ENCODE peak calls at places on chromosomes 11 and 22, in nine cellular contexts. R is esophagus muscularis mucosa, N is HepG2, G is H1, W is sigmoid colon, X is suprapubic skin, M is transverse colon, H is K562, E is SK-N-SH. J is an unnamed sample. For H3K4me1, the result is how much of the 10 kb centered on the place peaks cover.

GRCh38 chr11:16809901-16810668 is 71.6 kb downstream of the C11orf58 start:
- DNase-seq in R (no peak), N (no peak), G (no peak), W (peak), X (no peak), M (no peak), H (no peak), E (no peak), J (no peak)

GRCh38 chr11:77821349-77821851 is 456 bp downstream of the AAMDC start:
- DNase-seq in R (no peak), N (peak), G (no peak), W (peak), X (no peak), M (peak), H (no peak), E (peak), J (no peak)

GRCh38 chr11:113817162-113817561 is 37.6 kb downstream of the CLDN25 start:
- DNase-seq in R (no peak), N (no peak), G (no peak), W (no peak), X (no peak), M (no peak), H (no peak), E (no peak), J (no peak)

GRCh38 chr11:85953491-85954143 is 98.4 kb downstream of the CCDC83 start:
- DNase-seq in R (no peak), N (no peak), G (no peak), W (no peak), X (no peak), M (no peak), H (peak), E (no peak), J (no peak)

GRCh38 chr11:35253237-35253636 is 114.3 kb downstream of the CD44 start:
- DNase-seq in R (no peak), N (no peak), G (no peak), W (no peak), X (no peak), M (no peak), H (no peak), E (no peak), J (no peak)

GRCh38 chr11:47514825-47515647 is 37.9 kb downstream of the CELF1 start:
- DNase-seq in R (no peak), N (no peak), G (no peak), W (no peak), X (no peak), M (no peak), H (peak), E (no peak), J (no peak)

GRCh38 chr22:23128269-23129108 is 13.3 kb downstream of the RSPH14 start:
- DNase-seq in R (no peak), N (peak), G (peak), W (peak), X (no peak), M (peak), H (peak), E (peak), J (peak)

GRCh38 chr11:43644626-43645299 is 35.8 kb upstream of the HSD17B12 start:
- DNase-seq in R (no peak), N (peak), G (no peak), W (no peak), X (no peak), M (peak), H (peak), E (no peak), J (no peak)

GRCh38 chr11:116887909-116888556 is 50.6 kb upstream of the APOA1 start:
- DNase-seq in R (no peak), N (no peak), G (no peak), W (no peak), X (no peak), M (no peak), H (no peak), E (no peak), J (no peak)

DNA sequence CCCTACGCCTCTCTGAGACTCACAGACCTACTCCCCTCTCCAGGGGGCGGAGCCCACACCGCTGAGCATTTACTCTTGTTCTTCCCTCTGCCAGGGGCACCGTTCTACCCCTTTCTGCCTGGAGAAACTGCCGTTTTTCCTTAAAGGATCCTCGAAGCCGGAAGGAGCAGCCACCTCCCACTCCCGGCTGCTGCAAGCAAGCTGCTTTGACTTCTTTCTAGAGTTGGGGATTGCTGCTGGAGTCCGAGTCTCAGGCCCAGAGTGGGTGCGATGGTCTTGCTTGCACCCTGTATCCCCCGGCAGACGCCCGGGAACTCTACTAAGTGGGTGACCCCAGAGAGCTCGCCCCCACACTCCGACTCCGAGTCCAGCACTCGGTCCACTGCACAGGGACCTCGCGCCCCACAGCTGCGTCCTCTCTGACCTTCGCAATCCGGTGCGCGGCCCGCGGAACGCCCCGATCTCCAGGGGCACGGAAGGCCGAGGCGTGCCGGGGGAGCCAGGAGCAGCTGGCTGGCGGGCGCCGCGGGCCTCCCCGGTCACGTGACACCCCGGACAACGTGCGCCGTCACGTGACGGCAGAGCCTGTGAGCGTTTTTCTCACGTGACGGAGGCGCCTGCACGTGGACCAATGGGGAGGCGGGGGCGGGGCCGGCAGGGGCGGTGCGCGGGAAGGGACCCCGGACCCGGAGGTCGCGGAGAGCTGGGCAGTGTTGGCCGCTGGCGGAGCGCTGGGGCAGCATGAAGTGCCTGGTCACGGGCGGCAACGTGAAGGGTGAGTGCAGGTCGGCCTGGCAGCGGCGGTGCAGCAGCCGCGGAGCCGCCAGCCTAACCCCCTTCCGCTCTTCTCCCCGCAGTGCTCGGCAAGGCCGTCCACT is at the start of gene RAD9A:
- DNase-seq in R (peak), N (peak), G (peak), W (peak), X (peak), M (peak), H (peak), E (peak), J (peak)
- TF ChIP-seq POLR2AphosphoS5 in R (peak), N (peak), G (peak), W (peak), X (peak), M (peak), H (no peak), E (peak), J (peak)

DNA sequence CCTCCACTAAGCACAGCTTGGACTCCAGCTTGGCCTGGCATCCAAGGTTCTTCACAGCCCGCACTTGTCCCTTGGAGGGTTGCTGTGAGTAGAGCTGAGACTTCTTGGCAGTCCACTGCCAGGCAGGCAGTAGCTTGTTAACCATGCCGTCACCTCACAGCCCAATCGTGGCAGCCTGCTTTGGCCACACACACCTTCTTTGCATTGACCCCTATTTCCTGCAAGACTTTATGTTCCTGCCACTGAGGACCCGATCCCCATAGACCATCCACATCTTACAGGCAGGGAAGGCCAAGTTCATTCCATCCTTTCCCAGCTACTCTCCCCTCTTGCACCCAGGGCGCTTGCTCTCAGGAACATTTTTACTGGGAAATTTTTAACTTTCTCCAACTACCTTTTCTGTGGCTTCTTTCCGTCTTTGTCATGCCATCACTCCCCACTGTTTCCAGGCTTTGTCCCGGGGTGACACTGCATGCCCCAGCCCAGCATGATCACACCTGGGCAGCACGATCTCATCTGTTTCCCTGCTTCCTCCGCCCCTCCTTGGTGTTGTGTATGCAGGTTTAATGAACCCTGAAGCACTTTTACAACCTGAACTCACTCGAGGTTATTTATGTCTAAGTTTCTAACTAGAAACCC is 2.6 kb upstream of the PYGM start:
- DNase-seq in R (no peak), N (no peak), G (no peak), W (peak), X (no peak), M (no peak), H (no peak), E (peak), J (peak)
- H3K4me1 ChIP-seq in R (half or more), N (under half), G (under half), W (half or more), X (under half), M (under half), H (half or more), E (under half), J (half or more)

DNA sequence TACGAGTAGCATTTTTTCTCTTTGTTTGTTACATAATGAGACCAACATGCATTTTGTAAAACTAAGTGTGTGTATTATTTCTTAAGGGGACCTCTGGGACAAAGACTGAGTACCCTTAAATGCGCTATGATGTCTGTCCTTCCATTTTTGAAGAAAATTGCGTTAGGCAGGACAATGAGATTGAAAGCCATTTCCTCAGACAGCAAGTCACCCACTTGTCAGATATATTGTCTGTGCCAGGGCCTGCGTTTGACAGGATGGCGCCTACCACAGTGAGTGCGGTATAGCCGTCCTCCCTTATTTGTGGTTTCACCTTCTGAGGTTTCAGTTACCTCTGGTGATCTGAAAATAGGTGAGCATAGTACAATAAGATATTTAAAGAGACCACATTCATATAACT is 2.2 kb downstream of the AP2A2 start:
- DNase-seq in R (no peak), N (no peak), G (no peak), W (no peak), X (no peak), M (peak), H (no peak), E (no peak), J (no peak)
- TF ChIP-seq EP300 in R (no peak), N (no peak), G (no peak), W (no peak), X (no peak), M (no peak), H (no peak), E (no peak), J (no peak)

GRCh38 chr11:64239662-64240466 is 1.0 kb upstream of the FKBP2 start:
- DNase-seq in R (no peak), N (no peak), G (no peak), W (no peak), X (no peak), M (no peak), H (no peak), E (no peak), J (no peak)
- TF ChIP-seq POLR2AphosphoS5 in R (no peak), N (no peak), G (no peak), W (no peak), X (no peak), M (no peak), H (peak), E (no peak), J (no peak)

DNA sequence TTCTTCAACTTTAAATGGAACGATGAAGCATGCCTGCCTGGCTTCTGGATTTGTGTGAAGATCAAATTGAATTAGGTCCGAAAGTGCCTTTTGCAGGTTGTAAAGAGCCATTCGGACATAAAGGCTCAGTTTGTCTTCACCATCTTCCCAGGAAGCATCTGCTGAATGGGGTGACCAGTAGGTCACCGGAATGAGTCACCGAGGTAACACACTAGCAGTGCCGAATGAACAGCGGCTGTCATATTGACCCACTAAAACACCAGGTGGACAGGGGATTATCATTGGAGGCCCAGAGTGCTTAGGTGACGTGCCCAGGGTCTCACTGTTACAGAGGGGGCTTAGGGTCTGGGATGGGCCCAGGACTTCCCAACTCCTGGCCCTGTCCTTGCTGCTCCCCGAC is 43.1 kb upstream of the MYH9 start:
- DNase-seq in R (no peak), N (peak), G (no peak), W (no peak), X (no peak), M (no peak), H (peak), E (no peak), J (no peak)
- H3K4me1 ChIP-seq in R (under half), N (half or more), G (under half), W (under half), X (under half), M (under half), H (under half), E (under half), J (under half)

GRCh38 chr22:21922370-21923162 is 30.1 kb downstream of the PPM1F start:
- DNase-seq in R (no peak), N (no peak), G (no peak), W (no peak), X (no peak), M (no peak), H (no peak), E (no peak), J (no peak)
- TF ChIP-seq EP300 in R (no peak), N (no peak), G (no peak), W (no peak), X (no peak), M (no peak), H (no peak), E (no peak), J (no peak)

GRCh38 chr11:118265954-118266353 is 1.9 kb upstream of the MPZL2 start:
- DNase-seq in R (no peak), N (no peak), G (no peak), W (no peak), X (no peak), M (peak), H (no peak), E (no peak), J (peak)
- TF ChIP-seq POLR2AphosphoS5 in R (peak), N (no peak), G (no peak), W (no peak), X (no peak), M (no peak), H (no peak), E (no peak), J (peak)

GRCh38 chr11:59141191-59141590 is 1.5 kb upstream of the FAM111A start:
- DNase-seq in R (no peak), N (no peak), G (no peak), W (no peak), X (no peak), M (no peak), H (no peak), E (no peak), J (no peak)
- H3K4me1 ChIP-seq in R (under half), N (under half), G (under half), W (under half), X (under half), M (under half), H (under half), E (under half), J (under half)

DNA sequence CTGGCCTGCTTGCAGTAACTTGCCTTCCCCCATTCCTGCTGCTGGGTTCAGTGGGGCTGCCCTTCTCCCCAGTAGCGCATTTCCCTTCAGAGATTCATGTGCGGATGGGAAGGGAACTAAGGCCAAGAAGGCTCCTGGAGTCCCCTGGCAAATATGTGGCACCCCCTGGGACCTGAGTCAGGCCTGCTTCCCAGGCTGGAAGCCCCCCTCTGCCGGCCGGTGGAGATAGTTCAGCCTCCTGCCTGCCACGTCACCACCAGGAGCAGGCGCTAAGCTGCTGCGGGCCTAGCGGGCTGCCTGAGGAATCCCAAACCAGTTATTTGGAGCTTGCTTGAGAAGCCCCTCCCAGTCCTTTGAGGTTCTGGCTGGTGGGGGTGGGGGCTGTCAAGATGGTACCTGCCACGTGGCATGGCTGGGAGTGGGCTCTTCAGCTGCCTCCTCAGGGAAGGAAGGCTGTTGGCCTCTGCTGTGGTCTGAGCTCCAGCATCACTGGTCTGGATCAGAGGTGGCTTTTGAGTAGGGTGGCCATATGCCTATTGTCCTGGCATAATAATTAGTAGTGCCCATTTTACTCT is 2.0 kb downstream of the SERPINH1 start:
- DNase-seq in R (no peak), N (peak), G (peak), W (peak), X (no peak), M (peak), H (peak), E (no peak), J (peak)
- TF ChIP-seq EP300 in R (no peak), N (no peak), G (no peak), W (no peak), X (no peak), M (no peak), H (no peak), E (no peak), J (no peak)

GRCh38 chr22:29335656-29336055 is 20.2 kb upstream of the RASL10A start:
- DNase-seq in R (no peak), N (no peak), G (no peak), W (no peak), X (no peak), M (no peak), H (no peak), E (no peak), J (no peak)

GRCh38 chr22:29334696-29335344 is 19.3 kb upstream of the RASL10A start:
- DNase-seq in R (no peak), N (peak), G (no peak), W (no peak), X (no peak), M (no peak), H (no peak), E (no peak), J (no peak)

GRCh38 chr22:29332886-29333496 is 17.5 kb upstream of the RASL10A start:
- DNase-seq in R (no peak), N (no peak), G (no peak), W (no peak), X (no peak), M (no peak), H (no peak), E (no peak), J (no peak)

GRCh38 chr22:29331658-29332300 is 16.3 kb upstream of the RASL10A start:
- DNase-seq in R (no peak), N (no peak), G (no peak), W (no peak), X (no peak), M (no peak), H (no peak), E (peak), J (no peak)

DNA sequence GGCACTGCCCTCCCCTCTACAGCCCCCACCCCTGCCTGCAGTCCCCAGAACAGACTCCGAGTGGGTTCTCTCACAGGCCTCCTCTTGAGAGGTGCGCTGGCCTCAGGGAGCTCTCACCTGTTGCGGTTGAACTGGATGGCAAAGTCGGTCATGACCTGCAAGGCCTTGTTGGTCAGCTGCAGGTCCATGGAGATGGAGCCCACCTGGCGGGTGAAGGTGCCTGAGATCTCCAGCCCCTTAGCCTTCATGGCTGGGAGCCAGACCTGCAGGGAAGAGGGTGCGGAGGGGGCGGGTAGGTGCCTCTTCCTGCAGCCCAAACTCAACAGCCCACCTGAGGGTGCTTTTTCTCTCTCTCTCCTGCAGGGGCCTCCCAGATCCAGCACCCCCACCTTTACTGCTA is 18.7 kb upstream of the RASL10A start:
- DNase-seq in R (no peak), N (no peak), G (no peak), W (no peak), X (no peak), M (no peak), H (no peak), E (no peak), J (no peak)
- TF ChIP-seq POLR2AphosphoS5 in R (no peak), N (no peak), G (no peak), W (no peak), X (no peak), M (no peak), H (no peak), E (no peak), J (no peak)

J was measured in stomach.